ENCODE peak calls at places on chromosomes 12 and 14, in six cellular contexts. Q, F, Z, M, T and C are unnamed samples.

GRCh38 chr14:77485256-77485655 is 13.4 kb downstream of the ISM2 start:
- DNase-seq in Z (no peak), F (no peak), Q (no peak), T (no peak), M (no peak), C (peak; percentile 6)

GRCh38 chr12:93609281-93610192 is 37.1 kb downstream of the SOCS2 start:
- DNase-seq in M (no peak), F (no peak), Z (no peak), Q (no peak), T (no peak), C (no peak)

GRCh38 chr12:121893901-121894540 is 5.4 kb downstream of the PSMD9 start:
- DNase-seq in Q (no peak), Z (no peak), T (peak; percentile 25), M (peak; percentile 85), F (peak; percentile 69), C (no peak)

GRCh38 chr12:50482566-50482965 is 22.2 kb upstream of the DIP2B start:
- DNase-seq in M (peak; percentile 36), F (no peak), Q (no peak), T (no peak), Z (no peak), C (no peak)

GRCh38 chr14:24114536-24115450 is at the start of the genes DCAF11 and NRL:
- DNase-seq in F (peak; percentile 100), T (peak; percentile 99), Z (peak; percentile 97), M (peak; percentile 100), Q (peak; percentile 98), C (peak; percentile 97)

GRCh38 chr12:98403936-98404335 is 111.5 kb upstream of the TMPO start:
- DNase-seq in T (no peak), Q (no peak), F (no peak), Z (peak; percentile 11), M (no peak), C (no peak)

GRCh38 chr12:130014485-130014807 is 110.6 kb upstream of the TMEM132D start:
- DNase-seq in Z (no peak), Q (no peak), M (no peak), F (no peak), T (no peak), C (no peak)

GRCh38 chr12:132250707-132251106 is 78.7 kb downstream of the GALNT9 start:
- DNase-seq in M (no peak), Z (no peak), Q (no peak), T (no peak), F (no peak), C (no peak)

GRCh38 chr14:68282479-68283377 is 463.1 kb downstream of the RAD51B start:
- DNase-seq in Q (no peak), M (no peak), T (no peak), Z (no peak), F (peak; percentile 42), C (no peak)

GRCh38 chr12:115771065-115771464 is 506.4 kb downstream of the MED13L start:
- DNase-seq in Q (no peak), M (no peak), F (peak; percentile 33), Z (no peak), T (no peak), C (no peak)
- TF ChIP-seq CTCF in Q (no peak), M (no peak), F (peak; percentile 67), Z (no peak), T (peak; percentile 51), C (peak; percentile 31)

DNA sequence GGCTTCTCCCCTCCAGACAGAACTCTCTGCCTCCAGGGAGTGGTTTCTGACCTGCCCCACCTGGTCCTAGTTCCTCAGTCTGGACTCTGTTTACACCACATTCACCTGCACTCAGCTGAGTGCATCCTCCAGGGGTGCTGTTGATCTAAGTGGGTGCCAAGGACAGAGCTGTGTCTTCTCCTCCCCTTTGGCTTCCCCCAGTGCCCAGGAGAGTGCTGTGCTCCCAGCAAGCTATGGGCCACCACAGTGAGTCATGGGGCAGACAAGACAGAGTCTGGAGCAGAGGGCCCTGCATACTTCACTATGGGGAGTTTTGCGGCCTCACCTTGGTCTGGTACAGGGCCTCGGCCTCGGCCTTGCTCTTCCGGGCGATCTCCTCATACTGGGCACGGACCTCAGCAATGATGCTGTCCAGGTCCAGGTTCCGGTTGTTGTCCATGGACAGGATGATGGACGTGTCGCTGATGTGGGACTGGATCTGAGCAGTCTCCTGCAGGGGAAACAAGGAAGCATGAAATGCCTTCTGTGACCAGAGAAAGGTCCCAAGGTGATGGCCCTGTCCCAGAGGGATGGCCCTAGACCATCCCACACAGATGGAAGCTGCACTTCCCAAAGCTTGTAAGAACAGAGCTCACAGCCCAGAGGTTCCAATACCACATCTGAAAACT is 4.9 kb downstream of the KRT73 start:
- DNase-seq in T (no peak), Z (no peak), F (no peak), Q (no peak), M (no peak), C (no peak)
- TF ChIP-seq CTCF in T (no peak), Z (no peak), F (no peak), Q (no peak), M (no peak), C (no peak)

GRCh38 chr12:105955976-105956375 is 182.8 kb downstream of the NUAK1 start:
- DNase-seq in F (no peak), M (no peak), Q (no peak), Z (no peak), T (no peak), C (no peak)
- TF ChIP-seq CTCF in F (no peak), M (no peak), Q (no peak), Z (no peak), T (no peak), C (no peak)

GRCh38 chr12:108129017-108129812 is at the start of gene WSCD2:
- DNase-seq in F (peak; percentile 9), M (peak; percentile 27), Z (no peak), Q (peak; percentile 73), T (no peak), C (no peak)
- TF ChIP-seq CTCF in F (peak; percentile 35), M (no peak), Z (no peak), Q (peak; percentile 16), T (no peak), C (no peak)

DNA sequence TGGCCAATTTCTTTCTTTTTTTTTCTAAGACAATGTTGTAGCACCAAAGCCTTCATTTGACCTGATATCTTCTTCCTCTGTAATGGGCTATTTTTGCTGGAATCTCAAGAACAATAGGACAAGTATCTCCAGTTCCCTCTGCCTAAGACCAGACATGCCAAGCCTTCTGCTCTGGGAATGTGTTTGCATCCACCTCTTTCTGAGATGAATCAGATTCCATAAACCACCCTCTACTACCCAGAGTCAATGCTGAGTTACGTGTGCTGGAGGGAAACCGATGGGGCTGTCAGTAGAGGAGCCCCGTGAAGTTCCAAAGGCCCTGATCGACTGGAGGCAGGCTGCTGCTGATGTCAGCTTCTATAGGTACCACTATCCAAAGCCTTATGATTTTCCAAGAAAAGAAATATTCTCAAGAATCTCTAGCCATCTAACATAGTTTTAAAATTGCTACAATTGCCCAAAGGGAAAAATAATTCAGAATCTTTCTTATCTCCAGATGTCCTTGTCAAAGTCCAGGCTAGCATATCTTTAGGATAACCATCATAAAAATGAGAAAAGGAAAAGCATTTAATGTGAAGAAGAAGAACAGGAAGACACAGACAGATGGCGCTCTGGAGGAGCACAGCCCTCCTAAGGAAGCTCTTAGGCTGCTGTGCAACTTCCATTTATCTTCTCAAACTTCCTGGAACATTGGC is 101.9 kb downstream of the SLC8A3 start:
- DNase-seq in F (peak; percentile 14), M (peak; percentile 68), T (no peak), Z (peak; percentile 30), Q (no peak), C (no peak)
- TF ChIP-seq CTCF in F (peak; percentile 64), M (peak; percentile 75), T (peak; percentile 66), Z (peak; percentile 40), Q (peak; percentile 57), C (peak; percentile 53)

GRCh38 chr14:38198425-38198824 is 9.3 kb upstream of the SSTR1 start:
- DNase-seq in Q (no peak), F (no peak), Z (no peak), M (no peak), T (no peak), C (no peak)

GRCh38 chr14:38199076-38199475 is 8.6 kb upstream of the SSTR1 start:
- DNase-seq in Q (no peak), M (no peak), F (no peak), T (no peak), Z (no peak), C (no peak)

GRCh38 chr14:38197761-38198345 is 9.9 kb upstream of the SSTR1 start:
- DNase-seq in Z (no peak), T (peak; percentile 63), M (no peak), Q (no peak), F (no peak), C (no peak)

GRCh38 chr14:38199768-38200167 is 7.9 kb upstream of the SSTR1 start:
- DNase-seq in M (peak; percentile 2), Z (no peak), T (no peak), Q (no peak), F (no peak), C (no peak)

GRCh38 chr14:38197001-38197760 is 10.5 kb upstream of the SSTR1 start:
- DNase-seq in M (no peak), F (no peak), Z (no peak), T (no peak), Q (no peak), C (no peak)
- TF ChIP-seq CTCF in M (peak; percentile 39), F (peak; percentile 29), Z (no peak), T (peak; percentile 53), Q (peak; percentile 66), C (peak; percentile 26)

GRCh38 chr14:96666088-96666487 is 131.1 kb upstream of the VRK1 start:
- DNase-seq in T (no peak), F (peak; percentile 7), Q (no peak), Z (no peak), M (no peak), C (no peak)
- TF ChIP-seq CTCF in T (no peak), F (peak; percentile 18), Q (no peak), Z (no peak), M (no peak), C (no peak)

GRCh38 chr12:105502426-105502930 is 172.0 kb downstream of the C12orf75 start:
- DNase-seq in Z (no peak), F (no peak), T (no peak), M (no peak), Q (no peak), C (no peak)

GRCh38 chr12:105506678-105507310 is 176.3 kb downstream of the C12orf75 start:
- DNase-seq in T (no peak), F (no peak), M (peak; percentile 59), Z (no peak), Q (no peak), C (no peak)

GRCh38 chr12:105508096-105508495 is 177.6 kb downstream of the C12orf75 start:
- DNase-seq in Z (no peak), M (no peak), Q (no peak), F (no peak), T (no peak), C (no peak)

GRCh38 chr12:105507311-105508035 is 177.0 kb downstream of the C12orf75 start:
- DNase-seq in T (no peak), Q (no peak), F (no peak), M (no peak), Z (no peak), C (no peak)

DNA sequence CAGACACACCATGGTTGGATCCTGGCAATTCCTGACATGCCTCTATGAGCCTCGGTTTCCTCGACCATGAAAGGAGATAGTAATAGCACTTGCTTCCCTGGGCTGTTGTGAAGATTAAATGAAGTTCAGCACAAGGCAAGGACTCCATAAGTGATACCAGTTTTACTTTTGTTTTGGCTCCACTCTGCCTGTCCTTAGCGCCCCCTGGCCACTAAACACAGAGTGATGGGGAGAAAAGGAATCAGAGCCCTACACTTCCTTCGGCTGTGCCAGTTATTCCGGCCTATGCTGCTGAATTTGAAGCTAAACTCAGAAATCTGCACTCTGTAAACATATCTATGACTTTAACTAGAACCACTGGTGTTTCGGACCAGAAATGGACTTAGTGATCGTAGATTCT is 173.8 kb downstream of the C12orf75 start:
- DNase-seq in F (no peak), Z (peak; percentile 21), T (no peak), Q (no peak), M (no peak), C (no peak)
- TF ChIP-seq CTCF in F (no peak), Z (peak; percentile 2), T (no peak), Q (no peak), M (no peak), C (no peak)